ENCODE peak calls at places on chromosome 15, in eight cellular contexts. B, T, Y, H, F, X, J and L are unnamed samples.

GRCh38 chr15:64343841-64344240 is 12.1 kb downstream of the CSNK1G1 start:
- DNase-seq in B (no peak), T (no peak), Y (no peak), H (no peak), F (peak), X (no peak), J (no peak), L (no peak)

GRCh38 chr15:40498418-40498817 is 27.6 kb downstream of the CHST14 start:
- DNase-seq in B (no peak), T (peak), Y (no peak), H (no peak), F (peak), X (no peak), J (no peak), L (no peak)

GRCh38 chr15:76840830-76841460 is 64.2 kb downstream of the SCAPER start:
- DNase-seq in B (peak), T (peak), Y (no peak), H (no peak), F (peak), X (peak), J (no peak), L (no peak)

GRCh38 chr15:62138124-62138523 is 27.0 kb downstream of the C2CD4B start:
- DNase-seq in B (no peak), T (peak), Y (no peak), H (no peak), F (peak), X (peak), J (no peak), L (no peak)

GRCh38 chr15:83436513-83437158 is 10.5 kb upstream of the SH3GL3 start:
- DNase-seq in B (no peak), T (peak), Y (no peak), H (no peak), F (peak), X (peak), J (peak), L (no peak)

GRCh38 chr15:51401872-51402517 is 60.5 kb downstream of the GLDN start:
- DNase-seq in B (peak), T (peak), Y (no peak), H (no peak), F (peak), X (peak), J (no peak), L (no peak)

GRCh38 chr15:33912326-33912725 is 56.0 kb upstream of the CHRM5 start:
- DNase-seq in B (no peak), T (no peak), Y (no peak), H (no peak), F (no peak), X (no peak), J (no peak), L (no peak)

GRCh38 chr15:72230197-72231065 is 559 bp downstream of the PKM start:
- DNase-seq in B (peak), T (peak), Y (peak), H (peak), F (peak), X (peak), J (peak), L (peak)

GRCh38 chr15:77024273-77025065 is 29.5 kb downstream of the PSTPIP1 start:
- DNase-seq in B (peak), T (peak), Y (peak), H (peak), F (peak), X (peak), J (peak), L (peak)

GRCh38 chr15:36936652-36937051 is 163.7 kb downstream of the MEIS2 start:
- DNase-seq in B (no peak), T (no peak), Y (no peak), H (no peak), F (peak), X (no peak), J (no peak), L (no peak)

GRCh38 chr15:85414991-85415390 is 34.6 kb downstream of the AKAP13 start:
- DNase-seq in B (no peak), T (no peak), Y (no peak), H (no peak), F (no peak), X (no peak), J (no peak), L (no peak)

GRCh38 chr15:36591534-36592411 is 12.3 kb downstream of the CDIN1 start:
- DNase-seq in B (no peak), T (peak), Y (no peak), H (no peak), F (peak), X (peak), J (no peak), L (no peak)

GRCh38 chr15:100703032-100703578 is 100.7 kb downstream of the ASB7 start:
- DNase-seq in B (no peak), T (no peak), Y (no peak), H (no peak), F (peak), X (peak), J (no peak), L (no peak)

GRCh38 chr15:57640935-57641682 is 49.4 kb downstream of the MYZAP start:
- DNase-seq in B (no peak), T (peak), Y (no peak), H (no peak), F (peak), X (peak), J (peak), L (no peak)

GRCh38 chr15:40436116-40436891 is 4.4 kb upstream of the BAHD1 start:
- DNase-seq in B (no peak), T (no peak), Y (no peak), H (peak), F (no peak), X (no peak), J (no peak), L (no peak)

GRCh38 chr15:26561994-26562730 is 210.7 kb downstream of the GABRB3 start:
- DNase-seq in B (no peak), T (no peak), Y (no peak), H (no peak), F (no peak), X (no peak), J (no peak), L (no peak)

GRCh38 chr15:33506781-33507180 is 196.0 kb downstream of the RYR3 start:
- DNase-seq in B (no peak), T (no peak), Y (no peak), H (no peak), F (no peak), X (peak), J (no peak), L (no peak)

GRCh38 chr15:99324082-99324620 is 72.9 kb downstream of the LRRC28 start:
- DNase-seq in B (no peak), T (peak), Y (peak), H (no peak), F (peak), X (peak), J (no peak), L (peak)

GRCh38 chr15:28977377-28978010 is 91.7 kb downstream of the APBA2 start:
- DNase-seq in B (no peak), T (peak), Y (peak), H (no peak), F (peak), X (peak), J (peak), L (no peak)

GRCh38 chr15:65558336-65558735 is 28.1 kb downstream of the HACD3 start:
- DNase-seq in B (no peak), T (no peak), Y (no peak), H (no peak), F (peak), X (no peak), J (no peak), L (no peak)

GRCh38 chr15:49815937-49816336 is 195.1 kb downstream of the DTWD1 start:
- DNase-seq in B (no peak), T (peak), Y (no peak), H (no peak), F (peak), X (peak), J (no peak), L (no peak)

GRCh38 chr15:96992817-96993216 is 662.3 kb downstream of the NR2F2 start:
- DNase-seq in B (no peak), T (peak), Y (no peak), H (no peak), F (peak), X (peak), J (no peak), L (no peak)

GRCh38 chr15:88891540-88892254 is 3.6 kb downstream of the HAPLN3 start:
- DNase-seq in B (no peak), T (no peak), Y (no peak), H (no peak), F (no peak), X (no peak), J (no peak), L (no peak)

GRCh38 chr15:79352206-79352605 is 41.3 kb downstream of the TMED3 start:
- DNase-seq in B (no peak), T (no peak), Y (no peak), H (no peak), F (no peak), X (no peak), J (no peak), L (no peak)

GRCh38 chr15:64705006-64705405 is 70.4 kb downstream of the RBPMS2 start:
- DNase-seq in B (no peak), T (no peak), Y (no peak), H (no peak), F (no peak), X (no peak), J (no peak), L (no peak)